ENCODE peak calls at places on chromosomes 12 and 14, in eight cellular contexts. S, F, U, I, X, Y, A and T are unnamed samples.

GRCh38 chr12:113232787-113233585 is 11.7 kb downstream of the TPCN1 start:
- DNase-seq in S (no peak), F (no peak), U (no peak), I (peak), X (peak), Y (no peak), A (no peak), T (peak)

GRCh38 chr12:104177663-104178501 is 37.7 kb upstream of the TXNRD1 start:
- DNase-seq in S (no peak), F (peak), U (peak), I (peak), X (peak), Y (peak), A (peak), T (no peak)

GRCh38 chr14:79585845-79586244 is 625.5 kb downstream of the DIO2 start:
- DNase-seq in S (no peak), F (no peak), U (peak), I (no peak), X (peak), Y (peak), A (no peak), T (no peak)

GRCh38 chr14:106277503-106277902 is 751.1 kb downstream of the TMEM121 start:
- DNase-seq in S (no peak), F (no peak), U (no peak), I (no peak), X (no peak), Y (no peak), A (no peak), T (no peak)

GRCh38 chr14:24179294-24179960 is 7.5 kb downstream of the REC8 start:
- DNase-seq in S (no peak), F (no peak), U (no peak), I (no peak), X (no peak), Y (no peak), A (no peak), T (no peak)

GRCh38 chr12:89448526-89448925 is 76.1 kb downstream of the GALNT4 start:
- DNase-seq in S (no peak), F (no peak), U (no peak), I (no peak), X (no peak), Y (no peak), A (no peak), T (no peak)

GRCh38 chr12:69105101-69105613 is 134.2 kb upstream of the CPSF6 start:
- DNase-seq in S (peak), F (no peak), U (no peak), I (no peak), X (no peak), Y (no peak), A (no peak), T (no peak)

GRCh38 chr12:111227476-111228420 is 141.1 kb downstream of the PHETA1 start:
- DNase-seq in S (no peak), F (no peak), U (no peak), I (no peak), X (no peak), Y (no peak), A (no peak), T (no peak)

GRCh38 chr12:70007687-70008086 is 182.7 kb downstream of the MYRFL start:
- DNase-seq in S (no peak), F (no peak), U (peak), I (no peak), X (no peak), Y (peak), A (no peak), T (no peak)

GRCh38 chr14:79412822-79413221 is 798.5 kb downstream of the DIO2 start:
- DNase-seq in S (no peak), F (no peak), U (no peak), I (no peak), X (no peak), Y (no peak), A (no peak), T (no peak)

GRCh38 chr14:89304972-89305703 is 111.9 kb downstream of the FOXN3 start:
- DNase-seq in S (no peak), F (no peak), U (peak), I (peak), X (peak), Y (peak), A (no peak), T (no peak)

GRCh38 chr12:13536219-13536910 is 339.8 kb downstream of the EMP1 start:
- DNase-seq in S (no peak), F (no peak), U (no peak), I (no peak), X (no peak), Y (no peak), A (no peak), T (no peak)

GRCh38 chr14:37145395-37145794 is 27.0 kb downstream of the SLC25A21 start:
- DNase-seq in S (no peak), F (no peak), U (peak), I (no peak), X (no peak), Y (no peak), A (no peak), T (no peak)

GRCh38 chr12:114917307-114917706 is 233.3 kb upstream of the TBX3 start:
- DNase-seq in S (no peak), F (no peak), U (peak), I (no peak), X (no peak), Y (no peak), A (no peak), T (no peak)

GRCh38 chr14:69048456-69048855 is 69.4 kb upstream of the ACTN1 start:
- DNase-seq in S (no peak), F (no peak), U (no peak), I (no peak), X (no peak), Y (no peak), A (no peak), T (no peak)

GRCh38 chr12:40351976-40352375 is 127.2 kb downstream of the LRRK2 start:
- DNase-seq in S (no peak), F (no peak), U (no peak), I (no peak), X (no peak), Y (no peak), A (no peak), T (no peak)

GRCh38 chr14:36068777-36069534 is 107.6 kb downstream of the PTCSC3 start:
- DNase-seq in S (no peak), F (no peak), U (peak), I (no peak), X (peak), Y (peak), A (peak), T (no peak)

GRCh38 chr14:80637726-80638619 is 303.6 kb downstream of the CEP128 start:
- DNase-seq in S (peak), F (no peak), U (peak), I (no peak), X (peak), Y (no peak), A (no peak), T (no peak)

GRCh38 chr14:80638620-80639215 is 302.8 kb downstream of the CEP128 start:
- DNase-seq in S (no peak), F (no peak), U (peak), I (no peak), X (peak), Y (peak), A (peak), T (no peak)

GRCh38 chr14:80634106-80634758 is 307.3 kb downstream of the CEP128 start:
- DNase-seq in S (no peak), F (no peak), U (peak), I (no peak), X (peak), Y (peak), A (no peak), T (no peak)

DNA sequence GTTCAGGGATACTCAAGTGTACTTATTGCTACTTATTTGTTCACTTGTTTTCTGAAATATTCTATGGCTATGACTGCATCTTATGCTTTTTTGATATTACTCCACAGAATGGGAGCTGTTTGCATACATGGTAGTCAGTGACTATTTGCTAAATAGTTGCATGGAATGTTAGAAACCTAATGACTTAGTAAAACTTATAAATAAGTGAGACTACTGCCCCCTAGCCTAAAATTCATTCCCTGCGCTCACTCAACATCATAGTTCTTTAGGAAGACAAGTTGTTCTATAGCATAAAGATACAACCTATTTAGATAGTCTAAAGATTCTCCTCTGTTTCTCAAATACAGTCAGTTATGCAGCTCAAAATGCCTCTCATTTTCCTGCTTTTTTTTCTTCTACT is 305.5 kb downstream of the CEP128 start:
- DNase-seq in S (no peak), F (no peak), U (peak), I (no peak), X (no peak), Y (peak), A (no peak), T (no peak)
- TF ChIP-seq CTCF in S (no peak), F (peak), U (peak), I (no peak), X (peak), Y (peak), A (no peak), T (no peak)

GRCh38 chr12:65098364-65098763 is 22.7 kb downstream of the WIF1 start:
- DNase-seq in S (no peak), F (no peak), U (peak), I (no peak), X (no peak), Y (peak), A (no peak), T (no peak)

GRCh38 chr12:65099182-65099581 is 21.9 kb downstream of the WIF1 start:
- DNase-seq in S (no peak), F (no peak), U (no peak), I (no peak), X (no peak), Y (no peak), A (no peak), T (no peak)

GRCh38 chr12:65094722-65095121 is 26.4 kb downstream of the WIF1 start:
- DNase-seq in S (no peak), F (no peak), U (no peak), I (no peak), X (no peak), Y (no peak), A (no peak), T (no peak)

DNA sequence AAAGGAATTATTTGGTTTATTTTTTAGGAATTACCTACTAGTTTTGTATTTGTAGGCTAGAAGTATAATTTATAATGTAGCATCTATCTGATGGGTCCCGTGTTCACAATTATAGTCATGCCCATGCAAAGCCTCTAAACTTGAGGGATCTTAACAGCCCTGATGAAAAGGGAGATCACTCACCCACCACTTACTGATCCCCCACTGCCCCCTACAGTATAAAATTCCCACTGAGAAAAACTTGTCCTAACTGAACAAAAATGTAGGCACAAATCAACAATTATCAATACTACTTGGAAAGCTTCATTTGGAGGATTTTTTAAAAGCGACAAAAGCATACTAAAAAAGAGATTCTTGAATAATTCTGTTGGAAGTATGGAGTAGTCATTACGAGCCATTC is 21.0 kb downstream of the WIF1 start:
- DNase-seq in S (no peak), F (no peak), U (peak), I (no peak), X (no peak), Y (no peak), A (no peak), T (no peak)
- TF ChIP-seq CTCF in S (peak), F (no peak), U (no peak), I (no peak), X (peak), Y (no peak), A (no peak), T (no peak)

GRCh38 chr12:65689508-65689907 is 134.8 kb upstream of the HMGA2 start:
- DNase-seq in S (no peak), F (no peak), U (no peak), I (no peak), X (no peak), Y (no peak), A (no peak), T (no peak)

GRCh38 chr12:65682145-65682544 is 142.1 kb upstream of the HMGA2 start:
- DNase-seq in S (no peak), F (no peak), U (no peak), I (no peak), X (no peak), Y (no peak), A (no peak), T (no peak)

GRCh38 chr12:65684906-65685305 is 139.4 kb upstream of the HMGA2 start:
- DNase-seq in S (no peak), F (no peak), U (no peak), I (no peak), X (no peak), Y (no peak), A (no peak), T (no peak)

GRCh38 chr12:65681226-65681625 is 143.1 kb upstream of the HMGA2 start:
- DNase-seq in S (no peak), F (no peak), U (no peak), I (no peak), X (no peak), Y (no peak), A (no peak), T (no peak)

GRCh38 chr12:65685514-65685913 is 138.8 kb upstream of the HMGA2 start:
- DNase-seq in S (no peak), F (no peak), U (peak), I (no peak), X (peak), Y (peak), A (no peak), T (no peak)
- TF ChIP-seq CTCF in S (peak), F (peak), U (peak), I (no peak), X (peak), Y (peak), A (peak), T (peak)

GRCh38 chr12:92034083-92034482 is 111.6 kb downstream of the BTG1 start:
- DNase-seq in S (no peak), F (no peak), U (no peak), I (no peak), X (no peak), Y (no peak), A (no peak), T (no peak)

GRCh38 chr12:92036061-92036620 is 109.5 kb downstream of the BTG1 start:
- DNase-seq in S (no peak), F (no peak), U (no peak), I (no peak), X (no peak), Y (no peak), A (no peak), T (no peak)

GRCh38 chr12:92032965-92033364 is 112.7 kb downstream of the BTG1 start:
- DNase-seq in S (no peak), F (no peak), U (no peak), I (no peak), X (no peak), Y (no peak), A (no peak), T (no peak)

GRCh38 chr12:92035477-92035876 is 110.2 kb downstream of the BTG1 start:
- DNase-seq in S (no peak), F (no peak), U (no peak), I (no peak), X (no peak), Y (no peak), A (no peak), T (no peak)

DNA sequence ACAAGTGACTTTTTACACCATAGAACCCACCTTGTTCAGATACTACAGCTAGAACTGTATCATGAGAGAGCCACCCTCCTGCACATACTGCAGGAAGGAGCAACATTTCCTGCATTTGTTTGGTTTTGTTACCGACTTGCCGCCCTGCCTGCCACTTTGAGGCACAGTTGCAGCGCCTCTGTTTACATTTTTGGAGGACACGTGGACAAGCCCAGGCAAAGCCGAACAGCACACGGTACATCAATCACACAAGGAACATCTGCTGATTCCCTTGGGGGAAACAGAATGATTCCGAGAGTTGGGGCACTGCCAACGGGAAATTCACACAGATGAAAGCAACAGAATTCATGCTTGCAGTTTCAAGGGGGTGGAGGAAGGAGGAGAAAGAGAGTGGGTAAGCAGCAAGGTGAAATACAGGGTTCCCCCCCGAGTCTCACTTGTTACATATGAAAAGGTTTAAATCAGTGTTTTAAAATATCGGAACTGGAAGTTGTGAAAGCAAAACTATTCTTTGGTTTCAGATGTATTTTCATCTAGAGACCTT is 110.7 kb downstream of the BTG1 start:
- DNase-seq in S (no peak), F (no peak), U (peak), I (peak), X (peak), Y (peak), A (no peak), T (peak)
- TF ChIP-seq CTCF in S (no peak), F (no peak), U (no peak), I (no peak), X (no peak), Y (no peak), A (no peak), T (no peak)

DNA sequence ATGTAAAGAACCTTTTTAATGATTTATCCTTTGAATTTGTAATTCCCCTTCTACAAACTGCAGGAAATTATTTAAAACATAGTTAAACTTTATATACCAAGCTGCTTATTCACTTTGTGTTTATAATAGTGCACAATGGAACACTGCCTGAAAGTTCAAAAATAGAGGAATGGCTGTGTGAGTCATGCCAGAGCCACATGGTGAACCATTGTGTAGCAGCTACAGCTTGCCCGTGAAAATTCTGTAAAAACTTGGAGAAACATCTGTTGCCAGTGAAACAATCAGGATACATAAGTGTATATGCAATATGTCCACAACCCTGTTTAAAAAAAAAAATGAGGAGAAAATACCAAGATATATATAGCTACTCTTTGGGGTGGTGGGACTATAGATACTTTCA is 59.5 kb downstream of the VEZT start:
- DNase-seq in S (no peak), F (no peak), U (peak), I (no peak), X (peak), Y (peak), A (peak), T (no peak)
- TF ChIP-seq CTCF in S (no peak), F (no peak), U (no peak), I (no peak), X (no peak), Y (no peak), A (no peak), T (no peak)

GRCh38 chr12:52761802-52762201 is 15.3 kb downstream of the KRT76 start:
- DNase-seq in S (no peak), F (no peak), U (no peak), I (no peak), X (no peak), Y (no peak), A (no peak), T (no peak)
- TF ChIP-seq CTCF in S (no peak), F (no peak), U (no peak), I (no peak), X (no peak), Y (no peak), A (no peak), T (no peak)

GRCh38 chr14:64213079-64213478 is 81.1 kb downstream of the ESR2 start:
- DNase-seq in S (no peak), F (no peak), U (no peak), I (no peak), X (no peak), Y (no peak), A (no peak), T (no peak)

GRCh38 chr14:64212666-64213065 is 81.5 kb downstream of the ESR2 start:
- DNase-seq in S (no peak), F (no peak), U (no peak), I (no peak), X (no peak), Y (no peak), A (no peak), T (no peak)

GRCh38 chr14:64215978-64216377 is 78.2 kb downstream of the ESR2 start:
- DNase-seq in S (no peak), F (no peak), U (no peak), I (no peak), X (no peak), Y (no peak), A (no peak), T (no peak)

GRCh38 chr14:64215274-64215673 is 78.9 kb downstream of the ESR2 start:
- DNase-seq in S (no peak), F (no peak), U (no peak), I (no peak), X (no peak), Y (no peak), A (no peak), T (no peak)

GRCh38 chr14:64213853-64214570 is 80.2 kb downstream of the ESR2 start:
- DNase-seq in S (no peak), F (no peak), U (no peak), I (no peak), X (no peak), Y (no peak), A (no peak), T (no peak)
- TF ChIP-seq CTCF in S (no peak), F (no peak), U (no peak), I (no peak), X (no peak), Y (no peak), A (no peak), T (no peak)